ENCODE peak calls at places on chromosome 5, in seven cellular contexts. X is OCI-LY7, U is Panc1, J is heart right ventricle, A is IMR-90, N is A549, G is heart left ventricle. D is an unnamed sample.

GRCh38 chr5:149181702-149182101 is 40.4 kb downstream of the ABLIM3 start:
- DNase-seq in A (peak; percentile 67), U (no peak), N (no peak), X (no peak), G (no peak), J (no peak), D (no peak)

GRCh38 chr5:108726446-108727091 is 21.1 kb upstream of the FER start:
- DNase-seq in J (no peak), A (peak; percentile 29), N (no peak), U (no peak), G (no peak), X (no peak), D (peak; percentile 71)

GRCh38 chr5:150457112-150457511 is 7.6 kb upstream of the RPS14 start:
- DNase-seq in A (no peak), N (no peak), X (peak; percentile 65), J (no peak), G (no peak), U (no peak), D (no peak)

GRCh38 chr5:140672455-140673186 is 755 bp downstream of the DND1 start:
- DNase-seq in X (no peak), G (no peak), N (no peak), A (no peak), U (no peak), J (peak; percentile 28), D (no peak)

GRCh38 chr5:75202935-75203334 is 33.7 kb downstream of the ANKRD31 start:
- DNase-seq in J (no peak), U (no peak), X (no peak), G (no peak), A (no peak), N (no peak), D (no peak)

GRCh38 chr5:95989283-95990048 is 27.8 kb upstream of the ELL2 start:
- DNase-seq in G (no peak), A (no peak), J (no peak), U (no peak), N (no peak), X (no peak), D (no peak)

GRCh38 chr5:65822696-65823095 is 100.7 kb downstream of the NLN start:
- DNase-seq in U (no peak), G (no peak), X (no peak), A (no peak), J (no peak), N (no peak), D (peak; percentile 14)

GRCh38 chr5:135952683-135953082 is 2.1 kb downstream of the LECT2 start:
- DNase-seq in X (no peak), G (no peak), U (no peak), N (no peak), J (no peak), A (no peak), D (no peak)

GRCh38 chr5:83011990-83012389 is 65.2 kb downstream of the TMEM167A start:
- DNase-seq in U (no peak), N (no peak), A (peak; percentile 2), G (no peak), J (no peak), X (peak; percentile 7), D (no peak)

GRCh38 chr5:176870110-176870591 is 29.0 kb downstream of the HK3 start:
- DNase-seq in N (peak; percentile 85), U (no peak), J (no peak), A (peak; percentile 38), G (no peak), X (peak; percentile 40), D (peak; percentile 21)
- TF ChIP-seq CTCF in N (peak; percentile 54), U (peak; percentile 84), J (peak; percentile 33), A (peak; percentile 44), G (peak; percentile 9), X (peak; percentile 54), D (peak; percentile 39)

GRCh38 chr5:181223041-181223728 is at the start of gene TRIM41:
- DNase-seq in J (peak; percentile 99), A (peak; percentile 98), X (peak; percentile 99), N (peak; percentile 93), G (peak; percentile 100), U (peak; percentile 94), D (peak; percentile 100)

GRCh38 chr5:181224390-181225234 is 1.5 kb downstream of the TRIM41 start:
- DNase-seq in A (no peak), J (no peak), N (no peak), G (no peak), X (peak; percentile 68), U (no peak), D (no peak)

GRCh38 chr5:181221792-181222629 is 1.1 kb upstream of the TRIM41 start:
- DNase-seq in U (peak; percentile 99), N (peak; percentile 82), G (peak; percentile 94), A (peak; percentile 98), X (peak; percentile 89), J (peak; percentile 91), D (peak; percentile 97)

GRCh38 chr5:181222630-181223040 is 446 bp upstream of the TRIM41 start:
- DNase-seq in G (peak; percentile 78), X (no peak), J (no peak), N (no peak), A (no peak), U (no peak), D (no peak)

GRCh38 chr5:181223729-181224389 is 778 bp downstream of the TRIM41 start:
- DNase-seq in G (no peak), J (peak; percentile 55), A (peak; percentile 40), U (no peak), X (peak; percentile 63), N (no peak), D (peak; percentile 58)
- H3K4me3 ChIP-seq in G (peak overlapping the region; percentile 95), J (peak overlapping the region; percentile 66), A (peak overlapping the region; percentile 82), U (peak overlapping the region; percentile 83), X (peak overlapping the region; percentile 86), N (peak overlapping the region; percentile 90), D (peak overlapping the region; percentile 91)

GRCh38 chr5:59445741-59446140 is 447.8 kb downstream of the PDE4D start:
- DNase-seq in G (no peak), A (no peak), J (no peak), X (no peak), N (no peak), U (no peak), D (no peak)

GRCh38 chr5:59450245-59450644 is 443.3 kb downstream of the PDE4D start:
- DNase-seq in A (no peak), N (no peak), J (no peak), X (no peak), U (no peak), G (no peak), D (no peak)
- TF ChIP-seq CTCF in A (no peak), N (peak; percentile 48), J (peak; percentile 8), X (peak; percentile 54), U (peak; percentile 22), G (no peak), D (peak; percentile 13)

GRCh38 chr5:175796536-175797499 is 74.6 kb upstream of the CPLX2 start:
- DNase-seq in X (no peak), G (peak; percentile 90), N (peak; percentile 66), J (peak; percentile 79), U (no peak), A (peak; percentile 74), D (peak; percentile 76)
- H3K4me3 ChIP-seq in X (no peak overlapping the region), G (no peak overlapping the region), N (peak overlapping the region; percentile 53), J (peak overlapping the region; percentile 24), U (no peak overlapping the region), A (no peak overlapping the region), D (no peak overlapping the region)

GRCh38 chr5:169848271-169848670 is 132.0 kb downstream of the INSYN2B start:
- DNase-seq in X (no peak), A (no peak), G (no peak), N (no peak), J (no peak), U (no peak), D (no peak)

GRCh38 chr5:169848792-169849191 is 131.5 kb downstream of the INSYN2B start:
- DNase-seq in U (no peak), A (no peak), N (no peak), X (no peak), J (no peak), G (no peak), D (no peak)

GRCh38 chr5:169847519-169847918 is 132.8 kb downstream of the INSYN2B start:
- DNase-seq in J (no peak), N (no peak), X (no peak), U (no peak), A (no peak), G (no peak), D (no peak)

DNA sequence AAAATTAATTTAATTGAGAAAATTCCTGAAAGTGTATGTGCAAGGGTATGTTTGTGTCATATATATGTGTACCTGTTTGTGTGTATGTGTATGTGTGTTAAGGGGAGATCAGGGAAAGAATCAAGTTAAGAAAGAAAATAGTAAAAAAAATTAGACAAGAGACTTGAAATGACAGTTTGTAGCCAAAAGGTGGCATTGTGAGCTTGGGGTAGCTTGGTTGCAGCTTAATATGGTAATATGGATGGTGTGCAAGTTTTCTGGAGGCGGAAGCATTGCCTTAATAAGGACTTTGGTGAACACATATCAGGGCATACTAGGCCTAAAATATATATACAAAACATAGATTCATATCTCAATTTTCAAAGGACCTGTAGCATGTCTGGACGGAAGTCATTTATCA is 129.9 kb downstream of the INSYN2B start:
- DNase-seq in A (no peak), G (no peak), J (no peak), N (no peak), U (no peak), X (no peak), D (no peak)
- TF ChIP-seq CTCF in A (no peak), G (no peak), J (no peak), N (peak; percentile 9), U (peak; percentile 18), X (peak; percentile 50), D (no peak)